ENCODE peak calls at places on chromosomes 5 and 9, in nine cellular contexts. O is PC-3, Z is K562, S is HL-60, P is ascending aorta, K is Peyer's patch, C is endothelial cell of umbilical vein, M is IMR-90, A is foreskin fibroblast. W is an unnamed sample.

GRCh38 chr9:95966303-95966702 is 90.8 kb downstream of the ERCC6L2 start:
- DNase-seq in O (no peak), Z (no peak), S (no peak), P (no peak), K (no peak), C (no peak), M (no peak), A (no peak), W (no peak)

GRCh38 chr5:167870055-167870454 is 421.4 kb upstream of the WWC1 start:
- DNase-seq in O (no peak), Z (no peak), S (no peak), P (no peak), K (no peak), C (no peak), M (no peak), A (no peak), W (no peak)

GRCh38 chr9:106796771-106797170 is 66.2 kb upstream of the ZNF462 start:
- DNase-seq in O (no peak), Z (no peak), S (no peak), P (no peak), K (no peak), C (no peak), M (no peak), A (no peak), W (no peak)

GRCh38 chr5:68405026-68405684 is 189.6 kb downstream of the PIK3R1 start:
- DNase-seq in O (peak), Z (peak), S (no peak), P (no peak), K (no peak), C (no peak), M (no peak), A (peak), W (peak)

GRCh38 chr5:44048268-44048984 is 340.8 kb downstream of the FGF10 start:
- DNase-seq in O (no peak), Z (no peak), S (no peak), P (no peak), K (no peak), C (no peak), M (no peak), A (peak), W (no peak)

GRCh38 chr5:2758632-2759031 is 7.2 kb upstream of the IRX2 start:
- DNase-seq in O (no peak), Z (no peak), S (no peak), P (no peak), K (no peak), C (no peak), M (no peak), A (no peak), W (peak)

GRCh38 chr9:108182950-108183381 is 672.8 kb downstream of the ACTL7B start:
- DNase-seq in O (peak), Z (no peak), S (no peak), P (no peak), K (no peak), C (peak), M (peak), A (no peak), W (peak)

GRCh38 chr5:67619235-67619634 is 422.6 kb upstream of the CD180 start:
- DNase-seq in O (no peak), Z (no peak), S (no peak), P (no peak), K (no peak), C (no peak), M (no peak), A (no peak), W (peak)

GRCh38 chr5:55572011-55572410 is 37.2 kb upstream of the PLPP1 start:
- DNase-seq in O (no peak), Z (no peak), S (no peak), P (no peak), K (no peak), C (no peak), M (no peak), A (no peak), W (no peak)

GRCh38 chr9:4397917-4398316 is 92.4 kb upstream of the SLC1A1 start:
- DNase-seq in O (no peak), Z (no peak), S (no peak), P (no peak), K (no peak), C (no peak), M (peak), A (no peak), W (peak)

GRCh38 chr5:98570661-98571181 is 202.7 kb upstream of the RGMB start:
- DNase-seq in O (peak), Z (no peak), S (no peak), P (no peak), K (no peak), C (peak), M (peak), A (peak), W (no peak)

GRCh38 chr9:126471084-126471611 is 142.6 kb upstream of the LMX1B start:
- DNase-seq in O (no peak), Z (no peak), S (peak), P (peak), K (peak), C (peak), M (peak), A (peak), W (no peak)

GRCh38 chr5:73640861-73641320 is 14.9 kb downstream of the ARHGEF28 start:
- DNase-seq in O (no peak), Z (no peak), S (no peak), P (no peak), K (no peak), C (peak), M (peak), A (peak), W (peak)

GRCh38 chr9:2134391-2134790 is 119.2 kb downstream of the SMARCA2 start:
- DNase-seq in O (no peak), Z (no peak), S (no peak), P (no peak), K (no peak), C (no peak), M (peak), A (peak), W (no peak)

GRCh38 chr5:67146574-67146973 is 50.0 kb downstream of the CD180 start:
- DNase-seq in O (no peak), Z (no peak), S (peak), P (no peak), K (no peak), C (no peak), M (peak), A (peak), W (no peak)

GRCh38 chr9:113720495-113720894 is 155.6 kb upstream of the ZNF618 start:
- DNase-seq in O (no peak), Z (no peak), S (no peak), P (no peak), K (no peak), C (no peak), M (no peak), A (no peak), W (no peak)

GRCh38 chr5:128927644-128928043 is 37.6 kb upstream of the SLC27A6 start:
- DNase-seq in O (peak), Z (no peak), S (peak), P (no peak), K (no peak), C (peak), M (no peak), A (no peak), W (peak)

GRCh38 chr5:61460471-61460870 is 128.4 kb downstream of the ZSWIM6 start:
- DNase-seq in O (no peak), Z (no peak), S (no peak), P (no peak), K (no peak), C (no peak), M (no peak), A (no peak), W (no peak)

GRCh38 chr5:6264394-6264793 is 114.0 kb downstream of the MED10 start:
- DNase-seq in O (peak), Z (no peak), S (no peak), P (no peak), K (no peak), C (no peak), M (no peak), A (no peak), W (no peak)

GRCh38 chr5:13919087-13919486 is 25.4 kb downstream of the DNAH5 start:
- DNase-seq in O (no peak), Z (no peak), S (no peak), P (no peak), K (no peak), C (no peak), M (no peak), A (no peak), W (no peak)

GRCh38 chr9:34651286-34651685 is 699 bp upstream of the IL11RA start:
- DNase-seq in O (no peak), Z (no peak), S (no peak), P (no peak), K (no peak), C (peak), M (peak), A (no peak), W (no peak)

GRCh38 chr9:13568851-13569618 is 289.5 kb upstream of the MPDZ start:
- DNase-seq in O (no peak), Z (no peak), S (no peak), P (no peak), K (no peak), C (peak), M (no peak), A (no peak), W (no peak)

GRCh38 chr5:177997319-177997670 is 1.3 kb upstream of the PROP1 start:
- DNase-seq in O (peak), Z (no peak), S (no peak), P (no peak), K (no peak), C (no peak), M (no peak), A (no peak), W (peak)

GRCh38 chr9:108956627-108957026 is 22.4 kb downstream of the ABITRAM start:
- DNase-seq in O (peak), Z (no peak), S (no peak), P (no peak), K (no peak), C (no peak), M (no peak), A (no peak), W (no peak)

GRCh38 chr9:3875371-3876132 is 349.8 kb upstream of the RFX3 start:
- DNase-seq in O (peak), Z (no peak), S (no peak), P (no peak), K (no peak), C (peak), M (peak), A (peak), W (peak)

GRCh38 chr9:70003786-70004185 is 39.9 kb upstream of the MAMDC2 start:
- DNase-seq in O (no peak), Z (no peak), S (no peak), P (no peak), K (no peak), C (no peak), M (peak), A (peak), W (no peak)

GRCh38 chr5:4230531-4230904 is 634.9 kb downstream of the IRX1 start:
- DNase-seq in O (no peak), Z (no peak), S (no peak), P (no peak), K (no peak), C (no peak), M (no peak), A (no peak), W (no peak)

GRCh38 chr5:180873628-180874520 is 12.8 kb upstream of the ZFP62 start:
- DNase-seq in O (no peak), Z (peak), S (peak), P (no peak), K (no peak), C (no peak), M (peak), A (peak), W (peak)

GRCh38 chr9:31119882-31120481 is 1264.5 kb upstream of the ACO1 start:
- DNase-seq in O (peak), Z (no peak), S (no peak), P (no peak), K (no peak), C (peak), M (no peak), A (no peak), W (peak)

GRCh38 chr5:143472576-143472975 is 69.1 kb upstream of the NR3C1 start:
- DNase-seq in O (no peak), Z (no peak), S (no peak), P (no peak), K (no peak), C (no peak), M (peak), A (no peak), W (no peak)

GRCh38 chr5:18744441-18744840 is 1110.2 kb downstream of the TAF11L14 start:
- DNase-seq in O (no peak), Z (no peak), S (no peak), P (no peak), K (no peak), C (no peak), M (no peak), A (no peak), W (no peak)

GRCh38 chr5:127153031-127153430 is 79.7 kb upstream of the C5orf63 start:
- DNase-seq in O (no peak), Z (no peak), S (no peak), P (no peak), K (no peak), C (no peak), M (no peak), A (no peak), W (no peak)
- H3K4me3 ChIP-seq in O (no peak), Z (no peak), S (no peak), P (no peak), K (no peak), C (no peak), M (no peak), A (no peak), W (no peak)

GRCh38 chr9:976258-976804 is at the start of gene DMRT3:
- DNase-seq in O (no peak), Z (no peak), S (no peak), P (no peak), K (no peak), C (no peak), M (no peak), A (no peak), W (peak)
- TF ChIP-seq CTCF in O (no peak), Z (no peak), S (no peak), P (no peak), K (no peak), C (no peak), M (no peak), A (no peak), W (no peak)

DNA sequence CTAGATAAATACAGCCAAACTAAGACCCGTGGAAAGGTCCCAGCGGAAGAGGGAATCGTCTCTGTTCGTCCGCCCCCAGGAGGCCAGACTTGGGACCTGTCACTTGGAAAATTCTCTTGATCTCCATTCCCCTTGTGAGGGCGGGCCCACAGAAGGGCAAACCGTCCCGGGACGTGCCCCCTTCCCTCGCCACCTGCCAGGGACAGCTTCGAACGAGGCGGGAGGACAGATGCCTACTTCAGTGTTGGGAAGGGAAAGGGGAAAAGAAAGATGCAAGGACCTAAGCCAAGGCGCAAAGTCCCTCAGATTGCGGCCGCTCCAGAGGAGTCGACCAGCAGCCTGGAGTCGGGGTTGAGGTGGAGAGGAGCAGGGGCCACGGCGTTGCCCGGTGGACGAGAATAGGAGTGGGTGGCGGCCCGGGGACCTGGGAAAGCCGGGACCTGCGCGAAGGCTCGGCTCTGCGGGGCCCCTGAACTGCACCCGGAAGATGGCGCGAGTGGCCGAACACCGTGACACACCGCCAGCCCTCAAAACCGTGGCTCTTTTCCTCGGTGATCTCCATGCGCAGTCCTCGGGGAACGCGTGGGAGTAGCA is 4.4 kb upstream of the EBF1 start:
- DNase-seq in O (peak), Z (peak), S (no peak), P (no peak), K (no peak), C (no peak), M (peak), A (peak), W (peak)
- H3K4me3 ChIP-seq in O (no peak), Z (no peak), S (no peak), P (peak), K (peak), C (no peak), M (no peak), A (no peak), W (no peak)

GRCh38 chr5:39428639-39429038 is 3.9 kb upstream of the DAB2 start:
- DNase-seq in O (peak), Z (no peak), S (no peak), P (no peak), K (no peak), C (peak), M (no peak), A (no peak), W (peak)

GRCh38 chr5:39427633-39428032 is 2.9 kb upstream of the DAB2 start:
- DNase-seq in O (no peak), Z (no peak), S (no peak), P (no peak), K (no peak), C (peak), M (no peak), A (no peak), W (no peak)

GRCh38 chr5:39427225-39427624 is 2.4 kb upstream of the DAB2 start:
- DNase-seq in O (no peak), Z (no peak), S (no peak), P (no peak), K (no peak), C (no peak), M (peak), A (no peak), W (no peak)

GRCh38 chr5:39424751-39425524 is at the start of gene DAB2:
- DNase-seq in O (peak), Z (peak), S (peak), P (peak), K (peak), C (peak), M (peak), A (peak), W (peak)

DNA sequence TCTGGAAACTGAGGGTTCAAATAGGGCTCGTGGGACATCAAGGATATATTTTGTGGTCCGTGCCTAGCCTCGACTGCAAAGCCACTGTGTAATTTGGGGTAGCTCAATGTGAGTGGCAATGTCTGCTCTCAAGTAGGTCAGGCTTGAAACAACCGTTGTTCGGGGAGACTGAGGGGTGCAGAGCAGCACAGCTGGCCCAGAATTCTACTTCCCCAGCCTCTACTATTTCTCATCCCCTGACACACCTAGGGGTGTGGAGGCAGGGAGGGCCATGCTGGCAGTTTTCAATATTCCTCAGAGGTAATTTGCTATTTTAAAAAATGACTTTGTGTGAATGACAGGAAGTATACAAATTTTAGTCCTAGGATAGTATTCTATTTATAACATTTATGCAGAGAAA is 1.4 kb upstream of the DAB2 start:
- DNase-seq in O (no peak), Z (no peak), S (no peak), P (no peak), K (no peak), C (no peak), M (no peak), A (no peak), W (no peak)
- TF ChIP-seq CTCF in O (no peak), Z (no peak), S (no peak), P (no peak), K (no peak), C (no peak), M (no peak), A (no peak), W (no peak)

GRCh38 chr9:89468271-89468960 is 29.5 kb downstream of the SEMA4D start:
- DNase-seq in O (no peak), Z (no peak), S (no peak), P (no peak), K (no peak), C (no peak), M (no peak), A (no peak), W (no peak)

GRCh38 chr9:89467278-89467625 is 30.7 kb downstream of the SEMA4D start:
- DNase-seq in O (no peak), Z (no peak), S (no peak), P (no peak), K (no peak), C (no peak), M (no peak), A (no peak), W (no peak)

GRCh38 chr9:89470239-89470638 is 27.7 kb downstream of the SEMA4D start:
- DNase-seq in O (no peak), Z (no peak), S (no peak), P (no peak), K (no peak), C (no peak), M (peak), A (no peak), W (no peak)

GRCh38 chr9:89466451-89467277 is 31.2 kb downstream of the SEMA4D start:
- DNase-seq in O (no peak), Z (no peak), S (no peak), P (no peak), K (peak), C (no peak), M (no peak), A (no peak), W (no peak)

DNA sequence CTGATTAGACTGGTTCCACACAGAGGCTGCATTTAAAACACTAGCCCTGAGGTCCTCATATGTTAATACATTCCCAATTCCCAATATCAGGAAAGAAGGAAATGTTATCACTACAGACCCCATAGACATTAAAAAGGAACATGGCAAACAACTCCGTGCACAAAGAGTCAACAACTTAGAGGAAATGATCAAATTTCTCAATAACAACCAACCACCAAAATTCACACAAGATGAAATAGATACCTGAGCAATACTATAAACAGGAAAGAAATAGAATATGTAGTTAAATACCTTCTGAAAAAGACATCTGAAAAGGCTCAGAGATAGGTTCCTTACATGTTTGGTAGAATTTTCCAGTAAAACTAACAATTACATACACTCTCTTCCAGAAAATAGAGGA is 28.9 kb downstream of the SEMA4D start:
- DNase-seq in O (no peak), Z (no peak), S (no peak), P (no peak), K (no peak), C (no peak), M (no peak), A (no peak), W (no peak)
- H3K4me3 ChIP-seq in O (no peak), Z (no peak), S (no peak), P (no peak), K (no peak), C (no peak), M (no peak), A (no peak), W (no peak)

DNA sequence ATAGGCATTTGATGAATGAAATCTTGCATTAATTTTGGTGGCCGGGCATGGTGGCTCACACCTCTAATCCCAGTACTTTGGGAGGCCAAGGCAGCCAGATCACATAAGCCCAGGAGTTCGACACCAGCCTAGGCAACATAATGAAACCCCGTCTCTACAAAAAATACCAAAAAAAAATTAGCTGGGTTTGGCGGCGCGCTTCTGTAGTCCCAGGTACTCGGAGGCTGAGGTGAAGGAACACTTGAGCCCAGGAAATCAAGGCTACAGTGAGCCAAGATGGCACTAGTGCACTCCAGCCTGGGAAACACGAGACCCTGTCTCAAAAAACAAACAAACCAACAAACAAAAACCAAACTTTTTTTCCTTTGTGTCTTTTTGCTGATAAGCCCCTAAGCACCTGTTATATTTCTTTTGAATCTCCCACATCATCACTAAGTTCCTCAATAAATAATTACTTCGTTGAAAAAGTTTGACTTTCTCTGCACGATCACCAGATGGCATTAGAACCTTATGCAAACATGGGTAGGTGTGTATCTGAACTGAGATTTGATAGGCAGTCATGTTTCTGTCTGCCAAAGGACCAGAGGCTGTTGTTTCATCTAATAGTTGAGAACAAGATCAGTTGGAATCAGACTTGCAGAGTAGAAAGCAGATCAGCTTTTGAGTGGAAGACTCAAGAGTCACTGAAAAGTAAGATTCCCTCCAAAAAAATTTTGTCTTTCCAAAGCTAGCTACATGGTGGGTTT is 5.5 kb upstream of the MATR3 start:
- DNase-seq in O (peak), Z (no peak), S (no peak), P (no peak), K (no peak), C (peak), M (no peak), A (no peak), W (peak)
- TF ChIP-seq CTCF in O (peak), Z (peak), S (no peak), P (no peak), K (peak), C (no peak), M (no peak), A (no peak), W (peak)